ENCODE peak calls at places on chromosomes 1 and 21, in five cellular contexts. D is lower lobe of right lung, N is IMR-90, E is heart left ventricle, R is ovary. P is an unnamed sample. For H3K9me3 and H3K4me1, the result is how much of the 10 kb centered on the place peaks cover.

GRCh38 chr1:200184196-200184595 is 156.7 kb downstream of the NR5A2 start:
- DNase-seq in D (peak), N (peak), E (peak), R (no peak), P (peak)

GRCh38 chr1:43067856-43068751 is 104.0 kb downstream of the EBNA1BP2 start:
- DNase-seq in D (no peak), N (no peak), E (no peak), R (peak), P (no peak)

GRCh38 chr1:245680395-245680794 is 525.6 kb downstream of the KIF26B start:
- DNase-seq in D (no peak), N (no peak), E (no peak), R (no peak), P (no peak)

GRCh38 chr1:42385283-42385682 is 4.7 kb downstream of the RIMKLA start:
- DNase-seq in D (no peak), N (peak), E (no peak), R (no peak), P (no peak)

GRCh38 chr21:46459356-46460112 is 843 bp downstream of the DIP2A start:
- DNase-seq in D (peak), N (peak), E (peak), R (peak), P (peak)

GRCh38 chr1:24743404-24744211 is 1.6 kb upstream of the CLIC4 start:
- DNase-seq in D (no peak), N (peak), E (no peak), R (no peak), P (no peak)

GRCh38 chr1:179177182-179177581 is 52.3 kb downstream of the ABL2 start:
- DNase-seq in D (no peak), N (peak), E (no peak), R (no peak), P (no peak)

GRCh38 chr1:223731076-223731770 is 18.9 kb downstream of the CAPN2 start:
- DNase-seq in D (peak), N (peak), E (peak), R (peak), P (peak)

GRCh38 chr21:42145569-42146250 is 73.2 kb upstream of the ABCG1 start:
- DNase-seq in D (peak), N (peak), E (peak), R (peak), P (no peak)

GRCh38 chr1:228667224-228667623 is 68.1 kb upstream of the RHOU start:
- DNase-seq in D (no peak), N (no peak), E (no peak), R (no peak), P (no peak)

GRCh38 chr1:201307760-201308499 is 24.6 kb downstream of the PKP1 start:
- DNase-seq in D (no peak), N (no peak), E (peak), R (no peak), P (no peak)

GRCh38 chr1:79716481-79716880 is 710.0 kb upstream of the ADGRL4 start:
- DNase-seq in D (no peak), N (peak), E (no peak), R (no peak), P (no peak)

GRCh38 chr1:41868241-41868953 is 50.3 kb downstream of the HIVEP3 start:
- DNase-seq in D (no peak), N (no peak), E (no peak), R (no peak), P (no peak)

GRCh38 chr1:166969074-166969677 is 6.2 kb downstream of the ILDR2 start:
- DNase-seq in D (no peak), N (no peak), E (no peak), R (no peak), P (no peak)

GRCh38 chr1:100440075-100440809 is 87.9 kb downstream of the CDC14A start:
- DNase-seq in D (no peak), N (no peak), E (no peak), R (no peak), P (no peak)

GRCh38 chr1:63674238-63674864 is 81.1 kb downstream of the PGM1 start:
- DNase-seq in D (peak), N (peak), E (peak), R (peak), P (peak)

GRCh38 chr1:87151500-87152421 is 176.9 kb upstream of the LMO4 start:
- DNase-seq in D (peak), N (peak), E (peak), R (peak), P (peak)

GRCh38 chr1:7886346-7886745 is 33.5 kb upstream of the UTS2 start:
- DNase-seq in D (no peak), N (peak), E (no peak), R (no peak), P (no peak)

GRCh38 chr1:174788981-174789380 is 210.8 kb upstream of the CACYBP start:
- DNase-seq in D (no peak), N (peak), E (no peak), R (no peak), P (no peak)

GRCh38 chr1:211734791-211735190 is 59.4 kb upstream of the NEK2 start:
- DNase-seq in D (peak), N (no peak), E (no peak), R (no peak), P (no peak)

GRCh38 chr21:44010429-44010828 is 1.7 kb upstream of the TRAPPC10 start:
- DNase-seq in D (no peak), N (no peak), E (no peak), R (no peak), P (no peak)

GRCh38 chr1:161771973-161772372 is 5.9 kb downstream of the ATF6 start:
- DNase-seq in D (no peak), N (no peak), E (no peak), R (no peak), P (no peak)
- H3K27ac ChIP-seq in D (peak), N (no peak), E (no peak), R (no peak), P (peak)

GRCh38 chr1:248013229-248013710 is at the start of gene OR2L5:
- DNase-seq in D (no peak), N (no peak), E (no peak), R (no peak), P (no peak)
- H3K9me3 ChIP-seq in D (under half), N (under half), E (under half), R (under half), P (under half)

GRCh38 chr1:234542211-234542850 is 63.4 kb upstream of the TARBP1 start:
- DNase-seq in D (no peak), N (no peak), E (no peak), R (no peak), P (no peak)

GRCh38 chr1:234543442-234544093 is 64.6 kb upstream of the TARBP1 start:
- DNase-seq in D (no peak), N (no peak), E (no peak), R (peak), P (peak)

GRCh38 chr1:234539666-234540403 is 60.9 kb upstream of the TARBP1 start:
- DNase-seq in D (no peak), N (no peak), E (no peak), R (no peak), P (no peak)

GRCh38 chr1:234540404-234540762 is 61.4 kb upstream of the TARBP1 start:
- DNase-seq in D (no peak), N (no peak), E (no peak), R (no peak), P (no peak)

DNA sequence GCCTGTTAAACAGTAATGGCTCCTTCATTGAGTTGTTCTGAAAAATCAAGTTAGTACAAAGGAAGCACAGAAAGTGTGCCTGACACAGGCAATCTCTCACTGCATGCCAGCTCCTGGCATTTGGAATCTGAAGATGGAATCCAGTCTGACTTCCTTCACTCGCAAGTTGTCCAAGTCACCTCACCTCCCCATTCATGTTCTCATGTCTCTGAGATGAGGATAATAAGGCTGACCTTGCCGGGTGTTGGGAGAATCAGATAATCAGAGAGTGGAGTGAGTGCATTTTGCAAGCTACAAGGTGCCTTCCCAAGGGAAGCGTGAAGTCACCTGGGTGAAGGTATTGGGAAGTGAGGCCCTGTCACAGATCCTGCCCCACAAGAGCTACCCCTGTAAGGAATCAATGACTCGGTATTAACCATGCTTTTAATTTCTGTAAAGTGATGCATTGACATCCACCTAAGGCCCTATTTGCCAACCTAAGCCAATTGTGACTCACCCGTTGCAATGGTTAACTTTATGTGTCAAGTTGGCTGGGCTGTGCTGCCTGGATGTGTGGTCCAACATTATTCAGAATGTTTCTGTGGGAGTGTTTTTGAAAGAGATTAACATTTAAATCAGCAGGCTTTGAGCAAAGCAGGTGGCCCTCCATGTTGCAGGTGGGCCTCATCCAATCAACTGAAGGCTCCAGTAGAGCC is 62.4 kb upstream of the TARBP1 start:
- DNase-seq in D (no peak), N (peak), E (no peak), R (no peak), P (no peak)
- H3K4me1 ChIP-seq in D (under half), N (under half), E (half or more), R (under half), P (half or more)

GRCh38 chr1:37831809-37832208 is 23.8 kb upstream of the YRDC start:
- DNase-seq in D (no peak), N (no peak), E (no peak), R (no peak), P (no peak)

GRCh38 chr1:37825508-37825907 is 17.5 kb upstream of the YRDC start:
- DNase-seq in D (no peak), N (peak), E (no peak), R (no peak), P (no peak)

GRCh38 chr1:37828410-37829074 is 20.5 kb upstream of the YRDC start:
- DNase-seq in D (no peak), N (no peak), E (no peak), R (no peak), P (no peak)

DNA sequence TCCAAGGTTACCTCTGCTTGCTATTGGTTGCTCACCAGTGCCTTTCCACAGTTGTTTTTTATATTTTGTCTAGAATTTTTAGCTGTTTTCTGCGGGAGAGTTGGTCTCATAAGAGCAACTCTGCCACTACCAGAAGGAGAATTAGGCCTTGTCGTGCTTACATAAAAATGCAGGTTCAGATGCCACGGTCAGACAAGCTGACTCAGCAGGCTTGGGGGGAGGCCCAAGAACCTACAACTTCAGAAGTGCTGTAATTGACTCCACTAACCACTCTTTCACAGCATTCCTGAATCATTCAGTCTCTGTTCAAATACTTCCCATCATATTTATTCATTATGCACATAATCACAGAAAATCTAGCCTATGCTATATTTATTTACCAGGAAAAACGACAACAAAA is 23.1 kb upstream of the YRDC start:
- DNase-seq in D (no peak), N (no peak), E (no peak), R (no peak), P (no peak)
- H3K27ac ChIP-seq in D (no peak), N (no peak), E (no peak), R (no peak), P (no peak)

DNA sequence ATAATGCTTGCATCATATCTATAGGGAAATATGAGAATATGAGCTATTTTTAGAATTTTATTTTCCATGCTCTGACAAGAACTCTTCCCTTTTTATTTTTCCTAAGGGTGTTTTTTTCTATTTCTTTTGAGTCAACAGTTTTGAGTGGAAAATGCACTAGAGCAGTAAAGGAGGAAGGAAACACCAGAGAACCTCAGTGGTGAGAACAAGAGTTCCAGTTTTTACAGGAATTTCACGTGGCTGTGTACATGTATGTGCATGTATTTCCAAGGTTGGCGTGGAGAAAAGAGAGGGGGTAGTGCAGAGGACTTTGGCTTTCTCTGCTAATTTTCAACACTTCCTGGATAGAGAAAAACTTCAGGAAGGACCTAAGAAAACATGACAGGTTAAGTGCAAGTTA is 63.6 kb upstream of the TNFSF18 start:
- DNase-seq in D (no peak), N (no peak), E (no peak), R (no peak), P (no peak)
- H3K9me3 ChIP-seq in D (under half), N (under half), E (under half), R (under half), P (under half)

P was measured in left ventricle myocardium inferior.